ENCODE peak calls at places on chromosomes 7 and 10, in eight cellular contexts. One of them, this sample, is unnamed.
A peak's percentile ranks its signal among the peaks of the same experiment; 100 is the strongest.

GRCh38 chr7:27176962-27177794 is 3.1 kb upstream of the HOXA10 start:
- DNase-seq in NCI-H1092 treated with DMSO at 0.1 percent for 48 hours: no peak
- DNase-seq in hepatocyte: no peak
- DNase-seq in KBM-7: no peak
- DNase-seq in body of pancreas: no peak
- DNase-seq in GM19239: no peak
- DNase-seq in NCI-H1105: no peak
- DNase-seq in mesothelial cell of epicardium: no peak
- DNase-seq in this sample: no peak

GRCh38 chr10:121007264-121007663 is 156.1 kb downstream of the WDR11 start:
- DNase-seq in GM19239: no peak
- DNase-seq in NCI-H1105: no peak
- DNase-seq in hepatocyte: no peak
- DNase-seq in mesothelial cell of epicardium: no peak
- DNase-seq in NCI-H1092 treated with DMSO at 0.1 percent for 48 hours: no peak
- DNase-seq in body of pancreas: no peak
- DNase-seq in KBM-7: no peak
- DNase-seq in this sample: no peak

GRCh38 chr7:34392972-34393371 is 265.0 kb upstream of the NPSR1 start:
- DNase-seq in GM19239: no peak
- DNase-seq in KBM-7: no peak
- DNase-seq in hepatocyte: no peak
- DNase-seq in body of pancreas: no peak
- DNase-seq in NCI-H1092 treated with DMSO at 0.1 percent for 48 hours: no peak
- DNase-seq in mesothelial cell of epicardium: no peak
- DNase-seq in NCI-H1105: no peak
- DNase-seq in this sample: no peak

GRCh38 chr10:15324611-15325010 is 46.5 kb downstream of the FAM171A1 start:
- DNase-seq in GM19239: no peak
- DNase-seq in NCI-H1105: no peak
- DNase-seq in KBM-7: no peak
- DNase-seq in mesothelial cell of epicardium: no peak
- DNase-seq in NCI-H1092 treated with DMSO at 0.1 percent for 48 hours: no peak
- DNase-seq in hepatocyte: no peak
- DNase-seq in body of pancreas: no peak
- DNase-seq in this sample: no peak

GRCh38 chr10:3173173-3173878 is 744 bp upstream of the PITRM1 start:
- DNase-seq in NCI-H1092 treated with DMSO at 0.1 percent for 48 hours: no peak
- DNase-seq in KBM-7: no peak
- DNase-seq in hepatocyte: no peak
- DNase-seq in body of pancreas: peak; percentile 95
- DNase-seq in mesothelial cell of epicardium: peak; percentile 97
- DNase-seq in GM19239: peak; percentile 41
- DNase-seq in NCI-H1105: no peak
- DNase-seq in this sample: peak; percentile 96

GRCh38 chr10:33808475-33808874 is 474.0 kb upstream of the NRP1 start:
- DNase-seq in hepatocyte: no peak
- DNase-seq in GM19239: no peak
- DNase-seq in mesothelial cell of epicardium: no peak
- DNase-seq in NCI-H1105: no peak
- DNase-seq in KBM-7: no peak
- DNase-seq in NCI-H1092 treated with DMSO at 0.1 percent for 48 hours: no peak
- DNase-seq in body of pancreas: no peak
- DNase-seq in this sample: no peak

GRCh38 chr7:70512719-70513118 is 619.2 kb upstream of the GALNT17 start:
- DNase-seq in NCI-H1105: peak; percentile 53
- DNase-seq in body of pancreas: no peak
- DNase-seq in KBM-7: no peak
- DNase-seq in GM19239: no peak
- DNase-seq in hepatocyte: no peak
- DNase-seq in NCI-H1092 treated with DMSO at 0.1 percent for 48 hours: peak; percentile 92
- DNase-seq in mesothelial cell of epicardium: no peak
- DNase-seq in this sample: no peak

GRCh38 chr7:23469150-23469960 is 936 bp downstream of the IGF2BP3 start:
- DNase-seq in KBM-7: peak; percentile 49
- DNase-seq in mesothelial cell of epicardium: peak; percentile 62
- DNase-seq in NCI-H1105: no peak
- DNase-seq in NCI-H1092 treated with DMSO at 0.1 percent for 48 hours: no peak
- DNase-seq in body of pancreas: no peak
- DNase-seq in hepatocyte: peak; percentile 68
- DNase-seq in GM19239: no peak
- DNase-seq in this sample: no peak

GRCh38 chr10:1488970-1489548 is 248.3 kb downstream of the ADARB2 start:
- DNase-seq in KBM-7: peak; percentile 92
- DNase-seq in NCI-H1105: no peak
- DNase-seq in mesothelial cell of epicardium: no peak
- DNase-seq in GM19239: peak; percentile 44
- DNase-seq in hepatocyte: no peak
- DNase-seq in NCI-H1092 treated with DMSO at 0.1 percent for 48 hours: no peak
- DNase-seq in body of pancreas: no peak
- DNase-seq in this sample: no peak

GRCh38 chr10:104092749-104093148 is 7.1 kb upstream of the COL17A1 start:
- DNase-seq in mesothelial cell of epicardium: no peak
- DNase-seq in NCI-H1105: no peak
- DNase-seq in hepatocyte: no peak
- DNase-seq in body of pancreas: no peak
- DNase-seq in GM19239: no peak
- DNase-seq in NCI-H1092 treated with DMSO at 0.1 percent for 48 hours: no peak
- DNase-seq in KBM-7: no peak
- DNase-seq in this sample: no peak

GRCh38 chr7:139105037-139105382 is 4.5 kb downstream of the ZC3HAV1 start:
- DNase-seq in NCI-H1092 treated with DMSO at 0.1 percent for 48 hours: no peak
- DNase-seq in KBM-7: peak; percentile 83
- DNase-seq in body of pancreas: no peak
- DNase-seq in mesothelial cell of epicardium: no peak
- DNase-seq in NCI-H1105: no peak
- DNase-seq in hepatocyte: no peak
- DNase-seq in GM19239: no peak
- DNase-seq in this sample: no peak

GRCh38 chr7:33876600-33877274 is 28.6 kb upstream of the BMPER start:
- DNase-seq in KBM-7: no peak
- DNase-seq in NCI-H1092 treated with DMSO at 0.1 percent for 48 hours: no peak
- DNase-seq in hepatocyte: no peak
- DNase-seq in GM19239: no peak
- DNase-seq in body of pancreas: no peak
- DNase-seq in mesothelial cell of epicardium: no peak
- DNase-seq in NCI-H1105: no peak
- DNase-seq in this sample: no peak

GRCh38 chr10:82463165-82463564 is 588.2 kb downstream of the NRG3 start:
- DNase-seq in body of pancreas: no peak
- DNase-seq in mesothelial cell of epicardium: no peak
- DNase-seq in NCI-H1105: peak; percentile 10
- DNase-seq in KBM-7: no peak
- DNase-seq in hepatocyte: no peak
- DNase-seq in GM19239: no peak
- DNase-seq in NCI-H1092 treated with DMSO at 0.1 percent for 48 hours: no peak
- DNase-seq in this sample: no peak

GRCh38 chr10:84820596-84820995 is 492.2 kb downstream of the CCSER2 start:
- DNase-seq in hepatocyte: no peak
- DNase-seq in KBM-7: no peak
- DNase-seq in NCI-H1105: no peak
- DNase-seq in body of pancreas: no peak
- DNase-seq in NCI-H1092 treated with DMSO at 0.1 percent for 48 hours: peak; percentile 12
- DNase-seq in GM19239: no peak
- DNase-seq in mesothelial cell of epicardium: no peak
- DNase-seq in this sample: no peak

GRCh38 chr10:78338717-78339116 is 305.1 kb downstream of the RPS24 start:
- DNase-seq in GM19239: no peak
- DNase-seq in KBM-7: no peak
- DNase-seq in NCI-H1105: no peak
- DNase-seq in mesothelial cell of epicardium: peak; percentile 22
- DNase-seq in hepatocyte: no peak
- DNase-seq in body of pancreas: no peak
- DNase-seq in NCI-H1092 treated with DMSO at 0.1 percent for 48 hours: no peak
- DNase-seq in this sample: no peak

GRCh38 chr10:132687893-132688579 is 97.9 kb downstream of the NKX6-2 start:
- DNase-seq in mesothelial cell of epicardium: no peak
- DNase-seq in GM19239: no peak
- DNase-seq in KBM-7: no peak
- DNase-seq in NCI-H1092 treated with DMSO at 0.1 percent for 48 hours: no peak
- DNase-seq in hepatocyte: no peak
- DNase-seq in body of pancreas: no peak
- DNase-seq in NCI-H1105: no peak
- DNase-seq in this sample: no peak

GRCh38 chr7:450741-451140 is 68.9 kb downstream of the PDGFA start:
- DNase-seq in hepatocyte: no peak
- DNase-seq in KBM-7: no peak
- DNase-seq in body of pancreas: no peak
- DNase-seq in NCI-H1092 treated with DMSO at 0.1 percent for 48 hours: no peak
- DNase-seq in GM19239: no peak
- DNase-seq in mesothelial cell of epicardium: no peak
- DNase-seq in NCI-H1105: no peak
- DNase-seq in this sample: no peak

GRCh38 chr10:13328126-13328525 is 20.0 kb downstream of the SEPHS1 start:
- DNase-seq in NCI-H1092 treated with DMSO at 0.1 percent for 48 hours: no peak
- DNase-seq in GM19239: no peak
- DNase-seq in mesothelial cell of epicardium: no peak
- DNase-seq in NCI-H1105: no peak
- DNase-seq in KBM-7: no peak
- DNase-seq in hepatocyte: no peak
- DNase-seq in body of pancreas: no peak
- DNase-seq in this sample: no peak

GRCh38 chr10:132111121-132111731 is 45.5 kb downstream of the JAKMIP3 start:
- DNase-seq in KBM-7: no peak
- DNase-seq in hepatocyte: no peak
- DNase-seq in GM19239: no peak
- DNase-seq in NCI-H1105: no peak
- DNase-seq in body of pancreas: no peak
- DNase-seq in NCI-H1092 treated with DMSO at 0.1 percent for 48 hours: no peak
- DNase-seq in mesothelial cell of epicardium: peak; percentile 20
- DNase-seq in this sample: no peak

GRCh38 chr10:130443236-130443635 is 307.0 kb downstream of the GLRX3 start:
- DNase-seq in NCI-H1105: no peak
- DNase-seq in KBM-7: no peak
- DNase-seq in GM19239: no peak
- DNase-seq in mesothelial cell of epicardium: peak; percentile 17
- DNase-seq in hepatocyte: peak; percentile 49
- DNase-seq in body of pancreas: no peak
- DNase-seq in NCI-H1092 treated with DMSO at 0.1 percent for 48 hours: no peak
- DNase-seq in this sample: no peak

GRCh38 chr10:115432188-115432819 is 339.1 kb downstream of the ATRNL1 start:
- DNase-seq in body of pancreas: no peak
- DNase-seq in mesothelial cell of epicardium: no peak
- DNase-seq in KBM-7: peak; percentile 14
- DNase-seq in NCI-H1092 treated with DMSO at 0.1 percent for 48 hours: no peak
- DNase-seq in GM19239: no peak
- DNase-seq in hepatocyte: peak; percentile 30
- DNase-seq in NCI-H1105: no peak
- DNase-seq in this sample: no peak

GRCh38 chr10:58743466-58744115 is 230.9 kb downstream of the BICC1 start:
- DNase-seq in NCI-H1092 treated with DMSO at 0.1 percent for 48 hours: no peak
- DNase-seq in KBM-7: no peak
- DNase-seq in mesothelial cell of epicardium: no peak
- DNase-seq in GM19239: no peak
- DNase-seq in hepatocyte: peak; percentile 45
- DNase-seq in NCI-H1105: peak; percentile 2
- DNase-seq in body of pancreas: no peak
- DNase-seq in this sample: no peak

GRCh38 chr7:33886100-33886623 is 19.2 kb upstream of the BMPER start:
- DNase-seq in mesothelial cell of epicardium: no peak
- DNase-seq in hepatocyte: peak; percentile 26
- DNase-seq in NCI-H1092 treated with DMSO at 0.1 percent for 48 hours: no peak
- DNase-seq in NCI-H1105: no peak
- DNase-seq in KBM-7: peak; percentile 9
- DNase-seq in GM19239: no peak
- DNase-seq in body of pancreas: no peak
- DNase-seq in this sample: no peak

GRCh38 chr7:35255417-35255798 is 1.5 kb upstream of the TBX20 start:
- DNase-seq in NCI-H1105: no peak
- DNase-seq in mesothelial cell of epicardium: no peak
- DNase-seq in GM19239: no peak
- DNase-seq in KBM-7: no peak
- DNase-seq in NCI-H1092 treated with DMSO at 0.1 percent for 48 hours: no peak
- DNase-seq in hepatocyte: no peak
- DNase-seq in body of pancreas: no peak
- DNase-seq in this sample: no peak

GRCh38 chr10:83516788-83517187 is 622.5 kb upstream of the GHITM start:
- DNase-seq in GM19239: no peak
- DNase-seq in mesothelial cell of epicardium: no peak
- DNase-seq in NCI-H1105: no peak
- DNase-seq in hepatocyte: no peak
- DNase-seq in KBM-7: no peak
- DNase-seq in body of pancreas: no peak
- DNase-seq in NCI-H1092 treated with DMSO at 0.1 percent for 48 hours: no peak
- DNase-seq in this sample: no peak

GRCh38 chr7:29194206-29194593 is 375 bp upstream of the CHN2 start:
- DNase-seq in mesothelial cell of epicardium: peak; percentile 47
- DNase-seq in hepatocyte: peak; percentile 45
- DNase-seq in NCI-H1105: no peak
- DNase-seq in body of pancreas: peak; percentile 41
- DNase-seq in NCI-H1092 treated with DMSO at 0.1 percent for 48 hours: peak; percentile 79
- DNase-seq in GM19239: no peak
- DNase-seq in KBM-7: no peak
- DNase-seq in this sample: no peak

GRCh38 chr7:24978837-24979469 is 1.0 kb downstream of the OSBPL3 start:
- DNase-seq in hepatocyte: peak; percentile 51
- DNase-seq in mesothelial cell of epicardium: peak; percentile 48
- DNase-seq in NCI-H1105: no peak
- DNase-seq in GM19239: no peak
- DNase-seq in KBM-7: no peak
- DNase-seq in body of pancreas: peak; percentile 2
- DNase-seq in NCI-H1092 treated with DMSO at 0.1 percent for 48 hours: no peak
- DNase-seq in this sample: peak; percentile 23

GRCh38 chr7:121515181-121515580 is 119.1 kb upstream of the FAM3C start:
- DNase-seq in hepatocyte: no peak
- DNase-seq in body of pancreas: no peak
- DNase-seq in GM19239: no peak
- DNase-seq in KBM-7: no peak
- DNase-seq in NCI-H1092 treated with DMSO at 0.1 percent for 48 hours: no peak
- DNase-seq in mesothelial cell of epicardium: no peak
- DNase-seq in NCI-H1105: no peak
- DNase-seq in this sample: no peak